ENCODE peak calls at places on chromosomes 3 and 15, in ten cellular contexts. W is nephron progenitor cell; V is AG09319; J is fibroblast of mammary gland; G is hepatocyte; H is NAMALWA; T is stimulated activated CD4-positive, alpha-beta T cell treated with anti-CD3 and anti-CD28 coated beads, Interleukin-1b, Interleukin-23, amount 100 ng/mL, for 48 hours; C is bronchial epithelial cell; S is activated naive CD4-positive, alpha-beta T cell treated with anti-CD3 and anti-CD28 coated beads, Interleukin-2, amount 50 U/mL, for 72 hours; A is lower leg skin. N is an unnamed sample.

GRCh38 chr15:25179673-25180511 is 225.1 kb downstream of the SNRPN start:
- DNase-seq in W (no peak), V (no peak), J (no peak), G (no peak), H (no peak), T (no peak), C (no peak), S (no peak), A (peak), N (no peak)

GRCh38 chr15:77508541-77509505 is 88.1 kb downstream of the HMG20A start:
- DNase-seq in W (no peak), V (no peak), J (no peak), G (no peak), H (no peak), T (no peak), C (no peak), S (no peak), A (no peak), N (no peak)

GRCh38 chr3:20648921-20649381 is 462.9 kb upstream of the SGO1 start:
- DNase-seq in W (no peak), V (peak), J (peak), G (no peak), H (no peak), T (no peak), C (peak), S (no peak), A (no peak), N (no peak)

GRCh38 chr15:66212471-66212870 is 41.1 kb downstream of the MEGF11 start:
- DNase-seq in W (no peak), V (no peak), J (no peak), G (no peak), H (no peak), T (no peak), C (no peak), S (no peak), A (no peak), N (peak)

GRCh38 chr15:83445653-83446052 is 1.5 kb upstream of the SH3GL3 start:
- DNase-seq in W (no peak), V (no peak), J (no peak), G (no peak), H (no peak), T (no peak), C (no peak), S (no peak), A (no peak), N (no peak)

GRCh38 chr3:65778966-65779365 is 259.8 kb downstream of the MAGI1 start:
- DNase-seq in W (peak), V (no peak), J (no peak), G (no peak), H (no peak), T (no peak), C (no peak), S (no peak), A (no peak), N (no peak)

GRCh38 chr3:141959531-141959920 is 83.1 kb downstream of the ATP1B3 start:
- DNase-seq in W (no peak), V (no peak), J (no peak), G (no peak), H (no peak), T (no peak), C (no peak), S (no peak), A (no peak), N (no peak)

GRCh38 chr3:52704611-52705437 is 767 bp downstream of the GLT8D1 start:
- DNase-seq in W (peak), V (no peak), J (peak), G (peak), H (peak), T (no peak), C (no peak), S (peak), A (peak), N (no peak)

GRCh38 chr15:89155656-89156055 is 65.7 kb downstream of the RLBP1 start:
- DNase-seq in W (no peak), V (no peak), J (no peak), G (no peak), H (no peak), T (no peak), C (no peak), S (no peak), A (no peak), N (no peak)

GRCh38 chr3:124137264-124137663 is 145.3 kb upstream of the ROPN1 start:
- DNase-seq in W (no peak), V (no peak), J (no peak), G (no peak), H (no peak), T (no peak), C (peak), S (no peak), A (no peak), N (no peak)

GRCh38 chr3:122233109-122233952 is 49.9 kb downstream of the CASR start:
- DNase-seq in W (no peak), V (no peak), J (no peak), G (no peak), H (no peak), T (no peak), C (no peak), S (no peak), A (peak), N (no peak)

GRCh38 chr15:74423443-74424257 is 10.1 kb downstream of the SEMA7A start:
- DNase-seq in W (no peak), V (no peak), J (no peak), G (no peak), H (no peak), T (no peak), C (peak), S (no peak), A (no peak), N (no peak)

GRCh38 chr15:33066584-33066983 is 127.9 kb downstream of the FMN1 start:
- DNase-seq in W (no peak), V (no peak), J (no peak), G (no peak), H (no peak), T (no peak), C (no peak), S (no peak), A (no peak), N (no peak)

GRCh38 chr3:171165499-171165921 is 139.0 kb upstream of the SLC2A2 start:
- DNase-seq in W (no peak), V (no peak), J (no peak), G (no peak), H (no peak), T (no peak), C (no peak), S (no peak), A (no peak), N (no peak)

GRCh38 chr3:127825764-127826163 is 3.4 kb upstream of the MGLL start:
- DNase-seq in W (no peak), V (no peak), J (no peak), G (no peak), H (no peak), T (no peak), C (no peak), S (no peak), A (no peak), N (no peak)

GRCh38 chr3:10015476-10015904 is 10.7 kb upstream of the FANCD2 start:
- DNase-seq in W (no peak), V (peak), J (peak), G (peak), H (no peak), T (no peak), C (peak), S (no peak), A (peak), N (no peak)

GRCh38 chr3:49454457-49454856 is 15.6 kb upstream of the DAG1 start:
- DNase-seq in W (no peak), V (no peak), J (no peak), G (peak), H (no peak), T (no peak), C (peak), S (no peak), A (no peak), N (no peak)

GRCh38 chr3:106711650-106712049 is 665.6 kb upstream of the CCDC54 start:
- DNase-seq in W (no peak), V (no peak), J (peak), G (no peak), H (no peak), T (no peak), C (no peak), S (no peak), A (no peak), N (no peak)

GRCh38 chr3:100209948-100210776 is 50.6 kb upstream of the TBC1D23 start:
- DNase-seq in W (no peak), V (no peak), J (peak), G (no peak), H (peak), T (no peak), C (no peak), S (no peak), A (no peak), N (no peak)

GRCh38 chr15:64013179-64014043 is 32.9 kb downstream of the DAPK2 start:
- DNase-seq in W (no peak), V (no peak), J (no peak), G (no peak), H (no peak), T (peak), C (peak), S (no peak), A (peak), N (no peak)

GRCh38 chr3:32493437-32494414 is 8.9 kb downstream of the CMTM6 start:
- DNase-seq in W (peak), V (no peak), J (no peak), G (no peak), H (no peak), T (no peak), C (peak), S (no peak), A (no peak), N (no peak)

GRCh38 chr3:106089806-106090205 is 221.0 kb upstream of the CBLB start:
- DNase-seq in W (no peak), V (no peak), J (no peak), G (no peak), H (no peak), T (no peak), C (no peak), S (no peak), A (no peak), N (no peak)

GRCh38 chr3:191020730-191021405 is 158.4 kb upstream of the GMNC start:
- DNase-seq in W (no peak), V (no peak), J (no peak), G (no peak), H (no peak), T (no peak), C (no peak), S (no peak), A (no peak), N (no peak)

GRCh38 chr3:14923476-14923875 is 23.9 kb upstream of the NR2C2 start:
- DNase-seq in W (no peak), V (no peak), J (no peak), G (no peak), H (no peak), T (no peak), C (no peak), S (no peak), A (no peak), N (no peak)

GRCh38 chr3:194871864-194872668 is 186.4 kb downstream of the FAM43A start:
- DNase-seq in W (no peak), V (peak), J (peak), G (no peak), H (no peak), T (no peak), C (peak), S (no peak), A (no peak), N (no peak)

GRCh38 chr3:6860149-6860548 is 766 bp upstream of the GRM7 start:
- DNase-seq in W (no peak), V (no peak), J (no peak), G (no peak), H (no peak), T (no peak), C (no peak), S (no peak), A (no peak), N (no peak)

GRCh38 chr3:10248984-10249748 is 907 bp downstream of the TATDN2 start:
- DNase-seq in W (peak), V (no peak), J (no peak), G (peak), H (peak), T (peak), C (no peak), S (peak), A (no peak), N (no peak)